ENCODE peak calls at places on chromosome 21, in four cellular contexts. One of them, this sample, is unnamed.

GRCh38 chr21:35335951-35336446 is 286.9 kb upstream of the RUNX1 start:
- DNase-seq in lower lobe of right lung: no peak
- DNase-seq in heart left ventricle: no peak
- DNase-seq in fibroblast of mammary gland: no peak
- DNase-seq in this sample: no peak

GRCh38 chr21:46001821-46002681 is 20.5 kb downstream of the COL6A1 start:
- DNase-seq in lower lobe of right lung: peak
- DNase-seq in heart left ventricle: peak
- DNase-seq in fibroblast of mammary gland: no peak
- DNase-seq in this sample: peak

GRCh38 chr21:45715441-45715840 is 71.9 kb downstream of the PCBP3 start:
- DNase-seq in lower lobe of right lung: no peak
- DNase-seq in heart left ventricle: no peak
- DNase-seq in fibroblast of mammary gland: no peak
- DNase-seq in this sample: no peak

GRCh38 chr21:26553921-26554320 is 19.2 kb downstream of the CYYR1 start:
- DNase-seq in lower lobe of right lung: no peak
- DNase-seq in heart left ventricle: no peak
- DNase-seq in fibroblast of mammary gland: no peak
- DNase-seq in this sample: no peak

GRCh38 chr21:20353351-20353750 is 644.9 kb upstream of the NCAM2 start:
- DNase-seq in lower lobe of right lung: no peak
- DNase-seq in heart left ventricle: no peak
- DNase-seq in fibroblast of mammary gland: no peak
- DNase-seq in this sample: no peak

GRCh38 chr21:15775981-15776380 is 46.2 kb downstream of the USP25 start:
- DNase-seq in lower lobe of right lung: no peak
- DNase-seq in heart left ventricle: no peak
- DNase-seq in fibroblast of mammary gland: peak
- DNase-seq in this sample: no peak

GRCh38 chr21:39189857-39190604 is 6.8 kb upstream of the PSMG1 start:
- DNase-seq in lower lobe of right lung: no peak
- DNase-seq in heart left ventricle: no peak
- DNase-seq in fibroblast of mammary gland: peak
- DNase-seq in this sample: no peak

GRCh38 chr21:36647279-36648093 is 51.4 kb upstream of the SIM2 start:
- DNase-seq in lower lobe of right lung: no peak
- DNase-seq in heart left ventricle: no peak
- DNase-seq in fibroblast of mammary gland: peak
- DNase-seq in this sample: no peak

GRCh38 chr21:27058673-27059365 is 91.9 kb upstream of the ADAMTS5 start:
- DNase-seq in lower lobe of right lung: no peak
- DNase-seq in heart left ventricle: no peak
- DNase-seq in fibroblast of mammary gland: peak
- DNase-seq in this sample: no peak

GRCh38 chr21:36193200-36193599 is 36.6 kb downstream of the DOP1B start:
- DNase-seq in lower lobe of right lung: no peak
- DNase-seq in heart left ventricle: no peak
- DNase-seq in fibroblast of mammary gland: no peak
- DNase-seq in this sample: no peak

GRCh38 chr21:40386301-40386911 is 460.6 kb downstream of the DSCAM start:
- DNase-seq in lower lobe of right lung: peak
- DNase-seq in heart left ventricle: peak
- DNase-seq in fibroblast of mammary gland: no peak
- DNase-seq in this sample: peak

GRCh38 chr21:37819372-37819771 is 96.9 kb downstream of the KCNJ6 start:
- DNase-seq in lower lobe of right lung: no peak
- DNase-seq in heart left ventricle: no peak
- DNase-seq in fibroblast of mammary gland: no peak
- DNase-seq in this sample: no peak

GRCh38 chr21:26460621-26461020 is 112.5 kb downstream of the CYYR1 start:
- DNase-seq in lower lobe of right lung: no peak
- DNase-seq in heart left ventricle: no peak
- DNase-seq in fibroblast of mammary gland: no peak
- DNase-seq in this sample: no peak

GRCh38 chr21:18030248-18030647 is 211.1 kb upstream of the C21orf91 start:
- DNase-seq in lower lobe of right lung: no peak
- DNase-seq in heart left ventricle: no peak
- DNase-seq in fibroblast of mammary gland: no peak
- DNase-seq in this sample: no peak

GRCh38 chr21:37542512-37542911 is 175.9 kb downstream of the DYRK1A start:
- DNase-seq in lower lobe of right lung: no peak
- DNase-seq in heart left ventricle: no peak
- DNase-seq in fibroblast of mammary gland: no peak
- DNase-seq in this sample: no peak

GRCh38 chr21:40760811-40761210 is 86.1 kb downstream of the DSCAM start:
- DNase-seq in lower lobe of right lung: no peak
- DNase-seq in heart left ventricle: no peak
- DNase-seq in fibroblast of mammary gland: no peak
- DNase-seq in this sample: no peak

GRCh38 chr21:26280715-26281310 is 110.2 kb upstream of the APP start:
- DNase-seq in lower lobe of right lung: no peak
- DNase-seq in heart left ventricle: no peak
- DNase-seq in fibroblast of mammary gland: peak
- DNase-seq in this sample: no peak

GRCh38 chr21:41269535-41269934 is 47.1 kb upstream of the FAM3B start:
- DNase-seq in lower lobe of right lung: no peak
- DNase-seq in heart left ventricle: no peak
- DNase-seq in fibroblast of mammary gland: no peak
- DNase-seq in this sample: no peak

GRCh38 chr21:45592208-45592619 is 50.0 kb upstream of the SLC19A1 start:
- DNase-seq in lower lobe of right lung: peak
- DNase-seq in heart left ventricle: no peak
- DNase-seq in fibroblast of mammary gland: no peak
- DNase-seq in this sample: no peak

GRCh38 chr21:35020902-35021301 is 28.2 kb downstream of the RUNX1 start:
- DNase-seq in lower lobe of right lung: no peak
- DNase-seq in heart left ventricle: no peak
- DNase-seq in fibroblast of mammary gland: peak
- DNase-seq in this sample: no peak

GRCh38 chr21:35812679-35813078 is 247.6 kb downstream of the SETD4 start:
- DNase-seq in lower lobe of right lung: no peak
- DNase-seq in heart left ventricle: no peak
- DNase-seq in fibroblast of mammary gland: no peak
- DNase-seq in this sample: no peak

GRCh38 chr21:25441835-25442234 is 165.4 kb downstream of the MRPL39 start:
- DNase-seq in lower lobe of right lung: no peak
- DNase-seq in heart left ventricle: no peak
- DNase-seq in fibroblast of mammary gland: no peak
- DNase-seq in this sample: no peak

DNA sequence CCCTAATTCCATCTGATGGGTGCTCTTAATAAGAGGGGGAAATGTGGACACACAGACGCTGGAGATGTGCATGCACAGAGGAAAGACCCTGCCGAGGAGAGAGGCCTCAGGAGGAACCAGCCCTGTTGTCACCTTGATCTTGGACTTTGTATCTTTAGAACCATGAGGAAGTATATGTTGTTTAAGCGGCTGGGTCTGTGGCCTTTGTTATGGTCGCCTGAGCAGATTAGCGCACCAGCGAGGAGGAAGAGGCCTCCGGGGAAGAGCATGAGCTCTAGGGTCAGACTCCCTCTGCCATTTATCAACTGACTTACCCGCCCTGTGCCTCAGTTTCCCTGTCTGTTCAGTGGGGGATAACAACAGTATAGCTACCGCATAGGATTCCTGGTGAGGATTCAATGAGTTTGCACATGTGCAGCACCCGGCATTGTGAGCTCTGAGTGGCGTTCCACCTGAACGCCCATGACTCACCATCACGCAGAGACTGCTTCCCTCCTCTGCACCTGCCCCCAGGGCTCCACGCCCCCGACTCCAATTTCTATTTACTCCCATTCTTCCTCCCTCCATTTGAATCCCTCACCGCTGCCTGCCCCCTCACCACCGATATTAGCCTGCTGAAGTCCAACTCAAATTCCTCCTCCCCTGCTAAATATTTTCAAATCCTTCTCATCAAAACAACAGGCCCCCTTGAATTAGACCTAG is 67.2 kb downstream of the ATP5PO start:
- DNase-seq in lower lobe of right lung: no peak
- DNase-seq in heart left ventricle: no peak
- DNase-seq in fibroblast of mammary gland: no peak
- DNase-seq in this sample: no peak
- TF ChIP-seq CTCF in lower lobe of right lung: no peak
- TF ChIP-seq CTCF in heart left ventricle: no peak
- TF ChIP-seq CTCF in fibroblast of mammary gland: no peak
- TF ChIP-seq CTCF in this sample: no peak

GRCh38 chr21:44460441-44460755 is 5.1 kb downstream of the LRRC3 start:
- DNase-seq in lower lobe of right lung: no peak
- DNase-seq in heart left ventricle: no peak
- DNase-seq in fibroblast of mammary gland: no peak
- DNase-seq in this sample: no peak

GRCh38 chr21:44461438-44462089 is 6.3 kb downstream of the LRRC3 start:
- DNase-seq in lower lobe of right lung: no peak
- DNase-seq in heart left ventricle: peak
- DNase-seq in fibroblast of mammary gland: no peak
- DNase-seq in this sample: peak

GRCh38 chr21:44458971-44459711 is 3.8 kb downstream of the LRRC3 start:
- DNase-seq in lower lobe of right lung: no peak
- DNase-seq in heart left ventricle: peak
- DNase-seq in fibroblast of mammary gland: no peak
- DNase-seq in this sample: no peak

GRCh38 chr21:44461005-44461404 is 5.7 kb downstream of the LRRC3 start:
- DNase-seq in lower lobe of right lung: no peak
- DNase-seq in heart left ventricle: peak
- DNase-seq in fibroblast of mammary gland: no peak
- DNase-seq in this sample: no peak

DNA sequence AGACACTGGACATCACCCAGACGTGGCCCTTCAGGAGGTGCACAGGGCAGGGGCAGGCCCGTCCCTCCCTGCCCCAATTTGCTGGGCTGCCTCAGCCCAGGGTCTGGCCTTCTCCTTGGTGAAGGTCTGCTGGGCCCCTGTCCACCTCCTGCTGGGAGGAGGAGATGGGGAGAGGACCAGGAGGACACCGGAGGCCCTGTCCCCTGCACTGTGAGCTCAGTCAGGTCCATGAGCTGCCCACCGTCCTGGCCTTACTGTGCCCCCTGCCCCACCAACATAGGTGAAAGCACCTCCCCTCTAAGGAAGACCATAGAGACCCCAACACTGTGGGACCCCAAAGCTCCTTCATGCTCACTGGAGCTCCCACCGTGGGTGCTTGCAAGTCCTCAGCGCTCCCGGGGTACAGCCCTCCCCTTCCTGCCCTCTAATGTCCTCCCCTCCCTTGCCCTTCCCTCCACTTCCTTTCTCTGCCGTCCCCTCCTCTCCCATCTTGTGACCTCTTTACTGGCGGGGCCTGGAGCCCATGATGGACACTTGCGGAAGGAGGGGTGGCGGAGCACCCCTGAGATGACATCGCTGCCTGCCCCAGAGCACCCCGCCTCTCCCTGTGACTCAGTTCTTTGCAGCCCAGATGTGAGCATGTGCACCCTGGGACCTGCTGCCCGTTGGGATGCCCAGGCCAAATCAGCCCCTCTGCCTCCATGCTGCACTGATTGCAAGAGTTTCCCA is 4.6 kb downstream of the LRRC3 start:
- DNase-seq in lower lobe of right lung: no peak
- DNase-seq in heart left ventricle: peak
- DNase-seq in fibroblast of mammary gland: no peak
- DNase-seq in this sample: no peak
- TF ChIP-seq CTCF in lower lobe of right lung: no peak
- TF ChIP-seq CTCF in heart left ventricle: no peak
- TF ChIP-seq CTCF in fibroblast of mammary gland: no peak
- TF ChIP-seq CTCF in this sample: no peak

DNA sequence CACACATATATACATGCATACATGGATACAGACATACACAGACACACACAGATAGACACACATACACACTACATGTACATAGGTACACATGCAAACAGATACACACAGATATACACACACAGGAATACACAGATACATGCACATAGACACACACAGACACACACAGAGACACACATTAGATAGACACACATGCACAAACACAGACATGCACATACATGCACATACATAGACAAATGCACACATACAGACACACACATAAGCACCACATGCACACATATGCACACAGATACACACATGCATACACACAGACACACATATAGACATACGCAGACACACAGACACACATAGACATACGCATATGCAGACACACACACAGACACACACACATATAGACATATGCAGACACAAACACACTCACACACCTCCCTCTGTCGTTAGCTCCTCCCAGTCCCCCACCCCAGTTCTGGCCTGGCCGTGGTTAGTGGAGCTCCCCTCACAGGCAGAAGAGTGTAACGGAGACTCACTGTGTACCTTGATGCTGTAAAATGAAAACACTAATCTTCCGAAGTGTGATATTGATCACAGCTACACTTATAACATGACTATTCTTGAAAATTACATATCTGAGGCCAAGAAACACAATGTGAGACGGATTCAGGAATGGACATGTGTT is 7.6 kb downstream of the UBASH3A start:
- DNase-seq in lower lobe of right lung: no peak
- DNase-seq in heart left ventricle: no peak
- DNase-seq in fibroblast of mammary gland: no peak
- DNase-seq in this sample: no peak
- TF ChIP-seq CTCF in lower lobe of right lung: no peak
- TF ChIP-seq CTCF in heart left ventricle: no peak
- TF ChIP-seq CTCF in fibroblast of mammary gland: no peak
- TF ChIP-seq CTCF in this sample: no peak

GRCh38 chr21:30958737-30959136 is 77.4 kb upstream of the KRTAP11-1 start:
- DNase-seq in lower lobe of right lung: no peak
- DNase-seq in heart left ventricle: no peak
- DNase-seq in fibroblast of mammary gland: no peak
- DNase-seq in this sample: no peak

DNA sequence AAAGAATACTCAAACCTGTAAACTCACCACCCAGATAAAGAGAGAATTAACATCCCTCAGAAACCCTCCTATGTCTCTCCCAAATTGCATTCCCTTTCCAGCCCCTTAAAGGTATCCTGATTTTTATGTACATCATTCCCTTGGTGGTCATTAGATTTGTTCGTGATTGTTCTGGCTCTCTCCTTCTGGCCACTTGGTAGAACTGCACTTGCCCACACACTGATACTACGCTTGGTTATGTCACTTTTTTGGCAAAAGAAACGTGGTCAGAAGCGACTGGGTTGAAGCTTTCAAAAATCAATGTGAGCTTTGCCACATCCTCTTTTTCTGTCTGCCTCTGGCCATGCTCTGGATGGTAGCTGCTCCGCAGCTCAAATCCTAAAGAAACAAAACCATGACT is 76.3 kb downstream of the KRTAP19-8 start:
- DNase-seq in lower lobe of right lung: no peak
- DNase-seq in heart left ventricle: no peak
- DNase-seq in fibroblast of mammary gland: no peak
- DNase-seq in this sample: no peak
- TF ChIP-seq CTCF in lower lobe of right lung: no peak
- TF ChIP-seq CTCF in heart left ventricle: no peak
- TF ChIP-seq CTCF in fibroblast of mammary gland: no peak
- TF ChIP-seq CTCF in this sample: peak

This sample was measured in mesothelial cell of epicardium.